ENCODE peak calls at places on chromosomes 13 and 19, in eight cellular contexts. M, Y, A, R, U, J, I and H are unnamed samples.

GRCh38 chr13:42083138-42083770 is 34.8 kb downstream of the DGKH start:
- ATAC-seq in A (no peak), M (no peak), R (no peak), U (no peak), Y (no peak), J (no peak), I (no peak), H (no peak)

GRCh38 chr13:114053026-114053425 is 79.2 kb upstream of the C13orf46 start:
- ATAC-seq in J (no peak), A (peak), Y (no peak), I (no peak), M (no peak), U (no peak), R (no peak), H (no peak)

GRCh38 chr19:55353356-55353802 is 1.1 kb downstream of the COX6B2 start:
- ATAC-seq in A (peak), R (no peak), J (no peak), U (no peak), I (no peak), M (no peak), Y (no peak), H (no peak)

GRCh38 chr19:54156953-54157352 is 2.6 kb downstream of the LENG1 start:
- ATAC-seq in R (no peak), Y (no peak), I (no peak), U (no peak), A (no peak), J (no peak), M (no peak), H (no peak)

GRCh38 chr19:6611441-6611852 is 20.5 kb upstream of the CD70 start:
- ATAC-seq in Y (no peak), I (no peak), U (no peak), J (no peak), R (no peak), M (no peak), A (peak), H (peak)

GRCh38 chr13:102710261-102710679 is 15.4 kb upstream of the METTL21C start:
- ATAC-seq in Y (no peak), M (peak), J (no peak), I (no peak), A (no peak), U (no peak), R (no peak), H (peak)

GRCh38 chr13:80074811-80075210 is 266.1 kb downstream of the SPRY2 start:
- ATAC-seq in U (no peak), J (no peak), R (no peak), Y (no peak), I (peak), A (no peak), M (no peak), H (no peak)

GRCh38 chr13:78595458-78595818 is 7.9 kb downstream of the POU4F1 start:
- ATAC-seq in Y (no peak), U (no peak), R (no peak), A (no peak), I (no peak), M (no peak), J (no peak), H (no peak)

GRCh38 chr13:74253161-74253560 is 119.0 kb upstream of the KLF12 start:
- ATAC-seq in J (no peak), M (no peak), I (no peak), Y (no peak), U (no peak), A (no peak), R (no peak), H (no peak)

GRCh38 chr13:43475135-43475534 is 311.6 kb downstream of the ENOX1 start:
- ATAC-seq in R (no peak), A (no peak), J (no peak), I (no peak), Y (no peak), U (peak), M (no peak), H (no peak)

GRCh38 chr19:7870571-7871279 is 3.5 kb downstream of the PRR36 start:
- ATAC-seq in A (peak), U (no peak), J (peak), Y (peak), R (peak), I (peak), M (no peak), H (no peak)

GRCh38 chr19:5567360-5567970 is at the start of gene TINCR:
- ATAC-seq in M (peak), J (peak), R (peak), U (no peak), Y (no peak), I (peak), A (peak), H (no peak)

DNA sequence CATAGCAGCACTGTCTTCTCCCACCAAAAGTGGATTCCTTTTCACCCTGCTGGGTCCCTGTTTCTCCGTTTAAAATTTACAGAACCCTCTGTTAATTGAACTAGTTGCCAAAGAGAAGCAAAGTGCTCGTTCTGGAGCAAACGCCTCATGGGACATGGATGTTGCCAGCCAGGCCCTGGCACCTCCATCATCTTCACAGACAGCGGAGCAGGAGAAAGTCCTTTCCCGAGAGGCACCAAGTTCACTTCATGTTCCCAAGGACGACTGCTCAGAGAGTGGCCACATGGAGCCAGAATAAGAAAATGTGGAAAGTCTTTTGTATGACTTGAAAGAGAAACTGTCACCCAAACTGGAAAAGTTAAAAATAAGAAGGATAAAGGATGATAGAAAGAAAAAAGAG is 151.5 kb downstream of the SOX1 start:
- ATAC-seq in J (no peak), U (no peak), A (no peak), Y (no peak), M (no peak), I (no peak), R (no peak), H (no peak)
- TF ChIP-seq CTCF in J (no peak), U (no peak), A (no peak), Y (no peak), M (no peak), I (no peak), R (no peak), H (no peak)

DNA sequence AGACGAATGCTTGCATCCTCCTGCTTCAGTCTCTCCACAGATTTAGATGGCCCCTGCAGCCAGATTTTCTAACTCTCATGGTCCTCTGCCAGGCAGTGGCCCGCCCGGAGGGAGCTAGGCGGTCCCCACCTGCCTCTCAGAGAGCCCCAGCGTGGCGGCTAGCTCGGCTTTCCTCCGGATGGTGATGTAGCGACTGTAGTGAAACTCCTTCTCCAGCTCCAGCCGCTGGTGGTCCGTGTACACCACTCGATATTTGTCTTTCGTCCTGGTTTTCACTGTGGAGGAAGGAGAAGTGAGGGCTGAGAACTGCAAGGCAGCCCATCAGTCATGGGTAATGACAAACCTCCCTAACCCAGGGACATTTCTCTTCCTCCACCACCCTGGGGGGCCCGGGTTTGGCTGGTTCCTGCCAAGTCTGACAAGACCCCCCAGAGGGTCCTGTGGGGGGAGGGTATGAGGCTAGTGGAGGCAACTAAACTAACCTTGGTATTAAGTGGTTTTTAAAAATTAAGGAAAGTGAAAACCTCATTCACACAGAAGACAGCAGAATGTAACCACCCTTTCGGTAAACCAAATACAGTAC is 4.3 kb downstream of the CDX2 start:
- ATAC-seq in I (no peak), U (no peak), J (no peak), M (no peak), A (no peak), Y (no peak), R (no peak), H (no peak)
- H3K4me3 ChIP-seq in I (no peak), U (no peak), J (peak), M (no peak), A (no peak), Y (no peak), R (no peak), H (no peak)

DNA sequence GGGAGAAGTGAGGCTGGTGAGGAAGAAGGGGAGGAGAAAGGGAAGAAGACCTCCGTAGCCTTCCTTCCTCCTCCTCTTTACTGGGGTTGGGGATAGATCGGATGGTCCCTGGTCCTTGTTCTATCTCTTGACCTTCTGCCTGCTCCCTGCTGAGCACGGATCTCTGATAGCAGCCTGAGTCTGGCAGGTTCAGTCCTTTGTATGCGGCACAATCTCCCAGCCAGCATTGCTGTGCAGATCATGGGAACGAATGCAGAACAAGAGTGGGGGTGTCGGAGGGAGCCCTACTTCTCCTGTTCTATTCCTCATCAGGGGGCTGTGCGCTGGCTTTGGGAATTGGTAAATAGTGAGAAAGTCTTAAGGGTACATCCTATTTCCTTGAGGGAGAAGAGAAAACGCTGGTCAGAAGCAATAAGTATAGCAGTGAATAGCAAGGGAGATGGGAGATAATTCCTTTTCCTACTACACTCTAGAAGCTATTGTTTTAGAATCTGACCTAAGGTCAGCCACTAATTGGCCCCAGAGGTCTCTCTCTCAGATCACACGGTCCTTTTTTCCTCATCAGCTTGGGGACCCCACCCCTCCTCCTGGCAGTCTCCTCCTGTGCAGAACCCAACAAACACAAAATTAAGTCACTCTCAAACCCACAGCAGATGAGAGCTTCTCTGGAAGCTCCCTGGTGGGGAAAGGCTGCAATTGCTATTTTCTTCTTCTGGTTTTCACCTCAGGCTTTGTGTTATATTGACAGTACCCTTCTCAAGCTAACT is 41.0 kb downstream of the KL start:
- ATAC-seq in U (peak), M (peak), Y (peak), R (peak), J (no peak), A (peak), I (no peak), H (peak)
- TF ChIP-seq CTCF in U (peak), M (peak), Y (no peak), R (peak), J (no peak), A (peak), I (no peak), H (peak)

DNA sequence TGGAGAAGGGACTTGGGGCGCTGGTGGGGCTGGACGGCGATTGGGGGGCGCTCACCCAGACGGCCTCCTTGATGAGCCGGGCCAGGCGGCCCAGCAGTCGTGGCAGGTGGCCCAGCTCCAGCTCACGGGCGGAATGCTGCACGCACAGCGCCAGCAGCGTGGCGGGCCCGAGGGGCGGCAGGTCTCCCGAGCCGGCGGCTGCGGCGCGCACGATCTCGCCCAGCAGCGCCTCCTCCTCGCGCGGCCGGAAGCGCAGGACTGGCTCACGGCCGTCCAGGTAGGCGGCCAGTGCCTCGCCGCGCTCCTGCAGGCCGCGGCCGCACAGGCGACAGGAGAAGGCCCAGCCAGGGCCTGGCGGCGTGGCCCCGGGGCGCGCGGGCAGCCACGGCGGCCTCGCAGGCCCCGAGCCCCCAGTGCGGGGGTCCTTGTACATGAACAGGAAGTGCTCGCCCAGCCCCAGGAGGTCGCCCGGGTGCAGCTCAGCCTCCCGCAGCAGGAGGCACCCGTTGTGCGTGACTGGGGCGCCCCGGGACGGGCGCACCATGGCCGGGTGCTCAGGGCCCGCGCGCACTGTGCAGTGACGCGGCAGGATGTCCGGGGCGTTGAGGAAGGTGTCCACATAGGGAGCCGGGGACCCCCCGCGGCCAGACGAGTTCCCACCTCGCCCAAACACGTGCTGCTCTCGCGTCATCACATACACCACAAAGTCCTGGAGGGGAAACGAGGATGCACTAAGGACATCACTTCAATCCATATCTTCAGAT is 9.5 kb upstream of the MAMSTR start:
- ATAC-seq in R (no peak), M (peak), Y (no peak), I (peak), J (peak), A (no peak), U (no peak), H (no peak)
- H3K4me3 ChIP-seq in R (no peak), M (no peak), Y (no peak), I (no peak), J (no peak), A (no peak), U (no peak), H (peak)

DNA sequence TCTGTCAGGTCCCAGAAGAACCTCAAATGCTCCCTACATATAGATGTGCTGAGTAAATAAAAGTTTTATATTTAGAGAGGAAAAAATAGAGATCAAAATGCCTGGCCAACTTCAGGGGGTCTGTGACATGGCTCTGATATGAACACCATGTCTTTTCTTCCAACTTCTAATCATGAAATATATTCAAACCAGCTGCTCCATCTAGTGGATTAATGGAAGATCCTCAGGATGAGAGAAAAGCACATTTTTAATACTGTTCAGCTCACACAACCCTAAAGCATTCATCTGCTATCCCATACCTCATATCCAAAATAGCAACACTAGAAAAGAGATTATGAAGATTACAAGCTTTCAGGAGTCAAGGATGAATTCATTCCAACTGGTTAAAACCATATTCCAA is 56.0 kb upstream of the DOCK9 start:
- ATAC-seq in Y (peak), J (peak), A (peak), U (peak), M (peak), R (peak), I (no peak), H (peak)
- TF ChIP-seq CTCF in Y (peak), J (peak), A (peak), U (peak), M (peak), R (peak), I (no peak), H (peak)

GRCh38 chr19:12596927-12597548 is 13.6 kb downstream of the ZNF490 start:
- ATAC-seq in I (no peak), R (no peak), A (no peak), M (peak), J (no peak), Y (no peak), U (no peak), H (no peak)

GRCh38 chr19:12596485-12596884 is 14.1 kb downstream of the ZNF490 start:
- ATAC-seq in U (no peak), A (no peak), I (no peak), Y (no peak), R (no peak), M (no peak), J (no peak), H (no peak)

GRCh38 chr19:12597594-12597993 is 13.0 kb downstream of the ZNF490 start:
- ATAC-seq in U (no peak), J (no peak), R (no peak), M (no peak), A (no peak), I (no peak), Y (no peak), H (no peak)
- H3K4me3 ChIP-seq in U (no peak), J (no peak), R (no peak), M (no peak), A (no peak), I (no peak), Y (no peak), H (no peak)

GRCh38 chr19:37309834-37310575 is 60.9 kb upstream of the ZNF527 start:
- ATAC-seq in R (no peak), I (no peak), Y (no peak), M (no peak), U (no peak), A (no peak), J (no peak), H (no peak)
- TF ChIP-seq CTCF in R (peak), I (no peak), Y (no peak), M (no peak), U (peak), A (no peak), J (no peak), H (no peak)

GRCh38 chr19:46347985-46348384 is 1.1 kb downstream of the PPP5C start:
- ATAC-seq in I (no peak), R (no peak), Y (no peak), J (no peak), M (no peak), A (no peak), U (no peak), H (no peak)
- H3K4me3 ChIP-seq in I (no peak), R (peak), Y (peak), J (peak), M (peak), A (peak), U (peak), H (no peak)

GRCh38 chr13:98541701-98542203 is 35.2 kb downstream of the STK24 start:
- ATAC-seq in I (peak), J (no peak), U (no peak), Y (peak), M (no peak), A (no peak), R (no peak), H (no peak)
- TF ChIP-seq CTCF in I (no peak), J (no peak), U (no peak), Y (no peak), M (no peak), A (no peak), R (no peak), H (no peak)